ENCODE peak calls at places on chromosomes 11 and 22, in ten cellular contexts. F, V, J, Z, O, W, G, I, S and C are unnamed samples.

GRCh38 chr11:75492181-75492820 is 33.4 kb downstream of the GDPD5 start:
- DNase-seq in F (no peak), V (peak; percentile 76), J (no peak), Z (no peak), O (no peak), W (peak; percentile 59), G (no peak), I (no peak), S (peak; percentile 85), C (no peak)

GRCh38 chr22:30195245-30196140 is 51.1 kb downstream of the LIF start:
- DNase-seq in F (peak; percentile 22), V (no peak), J (no peak), Z (no peak), O (no peak), W (no peak), G (no peak), I (peak; percentile 100), S (no peak), C (no peak)

GRCh38 chr11:123479048-123479837 is 49.2 kb downstream of the GRAMD1B start:
- DNase-seq in F (no peak), V (no peak), J (no peak), Z (no peak), O (no peak), W (no peak), G (no peak), I (no peak), S (no peak), C (no peak)

GRCh38 chr11:33618363-33618735 is 82.3 kb downstream of the C11orf91 start:
- DNase-seq in F (no peak), V (no peak), J (no peak), Z (no peak), O (no peak), W (no peak), G (no peak), I (no peak), S (no peak), C (no peak)

GRCh38 chr11:119615003-119615878 is 113.8 kb downstream of the NECTIN1 start:
- DNase-seq in F (peak; percentile 83), V (no peak), J (no peak), Z (peak; percentile 83), O (peak; percentile 65), W (no peak), G (no peak), I (peak; percentile 84), S (no peak), C (no peak)

GRCh38 chr11:64064374-64065140 is 28.8 kb downstream of the FLRT1 start:
- DNase-seq in F (no peak), V (no peak), J (no peak), Z (no peak), O (no peak), W (no peak), G (no peak), I (no peak), S (no peak), C (no peak)

GRCh38 chr11:57200937-57201336 is 19.2 kb downstream of the LRRC55 start:
- DNase-seq in F (no peak), V (no peak), J (peak; percentile 61), Z (no peak), O (no peak), W (no peak), G (no peak), I (no peak), S (no peak), C (no peak)

GRCh38 chr11:71329165-71329510 is 76.8 kb upstream of the SHANK2 start:
- DNase-seq in F (no peak), V (no peak), J (no peak), Z (no peak), O (no peak), W (no peak), G (no peak), I (no peak), S (peak; percentile 1), C (no peak)

GRCh38 chr11:108912587-108912986 is 247.7 kb downstream of the DDX10 start:
- DNase-seq in F (peak; percentile 66), V (no peak), J (no peak), Z (peak; percentile 61), O (no peak), W (no peak), G (no peak), I (peak; percentile 63), S (no peak), C (no peak)

GRCh38 chr11:128379587-128380279 is 207.6 kb downstream of the ETS1 start:
- DNase-seq in F (no peak), V (peak; percentile 61), J (no peak), Z (no peak), O (no peak), W (peak; percentile 8), G (no peak), I (no peak), S (no peak), C (no peak)

GRCh38 chr11:79156031-79156430 is 284.8 kb downstream of the TENM4 start:
- DNase-seq in F (no peak), V (no peak), J (no peak), Z (no peak), O (no peak), W (no peak), G (no peak), I (no peak), S (no peak), C (no peak)

GRCh38 chr11:73510877-73511276 is 87.0 kb downstream of the FAM168A start:
- DNase-seq in F (no peak), V (no peak), J (no peak), Z (no peak), O (no peak), W (no peak), G (no peak), I (no peak), S (no peak), C (no peak)

GRCh38 chr11:60919320-60919719 is 4.9 kb upstream of the TMEM132A start:
- DNase-seq in F (no peak), V (no peak), J (no peak), Z (no peak), O (no peak), W (no peak), G (no peak), I (no peak), S (no peak), C (no peak)

GRCh38 chr22:42022162-42022847 is 23.7 kb downstream of the WBP2NL start:
- DNase-seq in F (no peak), V (peak; percentile 78), J (no peak), Z (no peak), O (no peak), W (no peak), G (no peak), I (no peak), S (no peak), C (no peak)

GRCh38 chr11:47488674-47489394 is 39.9 kb upstream of the RAPSN start:
- DNase-seq in F (no peak), V (no peak), J (no peak), Z (no peak), O (no peak), W (no peak), G (no peak), I (no peak), S (no peak), C (no peak)
- H3K27ac ChIP-seq in F (peak overlapping the region; percentile 9), V (no peak overlapping the region), J (no peak overlapping the region), Z (no peak overlapping the region), O (no peak overlapping the region), W (no peak overlapping the region), G (no peak overlapping the region), I (no peak overlapping the region), S (no peak overlapping the region), C (no peak overlapping the region)

GRCh38 chr11:10580625-10581024 is 12.2 kb upstream of the LYVE1 start:
- DNase-seq in F (no peak), V (no peak), J (no peak), Z (no peak), O (no peak), W (no peak), G (no peak), I (peak; percentile 81), S (no peak), C (no peak)
- H3K27ac ChIP-seq in F (no peak overlapping the region), V (no peak overlapping the region), J (no peak overlapping the region), Z (no peak overlapping the region), O (no peak overlapping the region), W (no peak overlapping the region), G (no peak overlapping the region), I (no peak overlapping the region), S (peak overlapping the region; percentile 27), C (no peak overlapping the region)

DNA sequence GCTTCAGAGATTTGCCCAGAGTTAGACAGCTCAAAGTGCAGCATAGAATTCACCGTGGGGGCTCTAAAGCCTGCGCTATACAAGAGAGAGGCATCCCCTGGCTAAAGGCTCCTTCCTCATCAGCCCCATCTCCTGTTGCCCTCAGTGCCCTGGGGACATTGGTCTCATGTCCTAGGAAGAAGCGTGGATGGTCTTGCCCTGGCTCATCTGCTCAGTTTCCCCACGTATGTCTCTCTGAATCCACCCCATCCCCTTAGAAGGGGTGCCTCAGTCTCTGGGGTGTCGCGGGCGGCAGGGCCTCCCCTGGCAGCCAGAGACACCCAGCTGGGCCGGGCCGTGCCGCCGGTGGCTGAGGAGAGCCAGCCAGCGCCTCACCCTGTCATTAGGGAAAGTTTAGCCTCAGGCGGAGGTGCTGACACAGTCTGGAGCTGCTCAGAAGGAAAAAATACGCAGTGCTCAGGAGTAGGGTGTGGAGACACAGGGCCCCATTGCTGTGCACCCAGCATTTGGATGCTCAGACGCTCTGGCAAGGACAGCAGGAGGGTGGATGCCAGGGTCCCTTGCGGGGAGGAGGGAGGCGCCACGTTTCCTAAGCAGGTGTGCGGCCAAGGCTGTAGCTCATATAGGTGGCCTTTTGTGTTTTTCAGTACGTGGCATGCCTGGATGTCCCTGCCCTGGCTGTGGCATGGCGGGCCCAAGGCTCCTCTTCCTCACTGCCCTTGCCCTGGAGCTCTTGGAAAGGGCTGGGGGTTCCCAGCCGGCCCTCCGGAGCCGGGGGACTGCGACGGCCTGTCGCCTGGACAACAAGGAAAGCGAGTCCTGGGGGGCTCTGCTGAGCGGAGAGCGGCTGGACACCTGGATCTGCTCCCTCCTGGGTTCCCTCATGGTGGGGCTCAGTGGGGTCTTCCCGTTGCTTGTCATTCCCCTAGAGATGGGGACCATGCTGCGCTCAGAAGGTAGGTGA is 1.3 kb downstream of the SLC39A13 start:
- DNase-seq in F (peak; percentile 87), V (no peak), J (no peak), Z (no peak), O (no peak), W (no peak), G (no peak), I (peak; percentile 30), S (peak; percentile 82), C (no peak)
- H3K27ac ChIP-seq in F (peak overlapping the region; percentile 100), V (no peak overlapping the region), J (peak overlapping the region; percentile 95), Z (peak overlapping the region; percentile 96), O (peak overlapping the region; percentile 92), W (no peak overlapping the region), G (peak overlapping the region; percentile 92), I (peak overlapping the region; percentile 98), S (peak overlapping the region; percentile 64), C (no peak overlapping the region)

DNA sequence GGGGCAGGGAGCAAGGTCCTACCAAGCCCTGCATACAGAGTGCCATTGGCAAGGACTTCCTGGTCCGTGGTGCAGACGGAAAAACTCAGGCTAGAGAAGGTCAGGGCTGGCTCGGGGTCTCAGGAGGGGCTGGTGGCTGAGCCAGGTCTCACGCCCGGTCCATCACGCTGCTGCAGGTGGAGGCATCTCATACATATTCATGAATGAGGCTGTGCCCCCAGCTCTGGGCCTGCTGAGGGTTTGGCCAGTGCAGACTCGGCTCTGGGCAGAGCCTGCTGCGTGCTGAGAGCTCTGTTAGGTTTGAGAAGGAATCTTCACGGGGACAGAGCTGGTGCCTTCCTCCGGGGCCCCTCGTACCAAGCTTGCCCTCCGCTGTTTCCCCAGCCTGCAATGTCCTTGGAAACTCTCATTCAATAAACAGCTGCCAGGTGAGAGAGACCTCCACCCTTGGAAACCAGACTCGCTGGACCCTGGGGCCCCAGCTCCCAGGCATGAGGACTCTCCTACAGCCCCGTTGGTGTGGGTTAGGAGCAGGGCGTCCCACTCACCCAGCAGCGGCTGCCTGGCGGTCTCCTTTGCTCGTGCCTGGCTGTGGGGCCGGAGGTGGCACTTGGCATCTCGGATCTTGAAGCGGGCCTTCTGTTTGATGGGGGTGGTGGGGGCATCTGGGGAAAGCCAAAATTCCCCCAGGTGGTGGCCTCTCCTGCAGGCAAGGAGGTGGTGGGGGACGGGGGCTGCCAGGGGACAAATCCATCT is 33.9 kb upstream of the TTLL12 start:
- DNase-seq in F (no peak), V (no peak), J (no peak), Z (no peak), O (no peak), W (no peak), G (no peak), I (no peak), S (no peak), C (no peak)
- H3K27ac ChIP-seq in F (no peak overlapping the region), V (no peak overlapping the region), J (no peak overlapping the region), Z (no peak overlapping the region), O (no peak overlapping the region), W (no peak overlapping the region), G (no peak overlapping the region), I (no peak overlapping the region), S (no peak overlapping the region), C (no peak overlapping the region)